ENCODE peak calls at places on chromosome 14, in four cellular contexts. W is breast epithelium, E is left lung, G is GM10248. J is an unnamed sample.
A peak's percentile ranks its signal among the peaks of the same experiment; 100 is the strongest.

GRCh38 chr14:61455351-61455750 is 134.0 kb downstream of the PRKCH start:
- DNase-seq in W (no peak), E (no peak), G (no peak), J (no peak)

GRCh38 chr14:33938131-33938949 is 12.5 kb downstream of the EGLN3 start:
- DNase-seq in W (peak; percentile 73), E (peak; percentile 74), G (no peak), J (no peak)

GRCh38 chr14:25411933-25412757 is 362.2 kb upstream of the STXBP6 start:
- DNase-seq in W (no peak), E (no peak), G (no peak), J (no peak)

GRCh38 chr14:29242755-29243340 is 476.3 kb downstream of the FOXG1 start:
- DNase-seq in W (no peak), E (no peak), G (no peak), J (no peak)

GRCh38 chr14:59768855-59769254 is 101.7 kb downstream of the RTN1 start:
- DNase-seq in W (no peak), E (no peak), G (no peak), J (no peak)

GRCh38 chr14:38618514-38618913 is 362.6 kb upstream of the CLEC14A start:
- DNase-seq in W (no peak), E (no peak), G (no peak), J (no peak)

GRCh38 chr14:24808412-24808811 is 174.4 kb upstream of the GZMB start:
- DNase-seq in W (no peak), E (no peak), G (no peak), J (no peak)

GRCh38 chr14:75979641-75980422 is 2.0 kb downstream of the TGFB3 start:
- DNase-seq in W (no peak), E (peak; percentile 68), G (no peak), J (no peak)

GRCh38 chr14:95288672-95289322 is 30.9 kb downstream of the CLMN start:
- DNase-seq in W (no peak), E (no peak), G (no peak), J (no peak)

GRCh38 chr14:23121401-23121800 is 2.3 kb upstream of the CEBPE start:
- DNase-seq in W (no peak), E (no peak), G (peak; percentile 55), J (no peak)

GRCh38 chr14:103721334-103722120 is 5.9 kb downstream of the ZFYVE21 start:
- DNase-seq in W (no peak), E (no peak), G (no peak), J (no peak)

GRCh38 chr14:96574633-96575191 is 72.5 kb downstream of the PAPOLA start:
- DNase-seq in W (no peak), E (no peak), G (no peak), J (no peak)

GRCh38 chr14:101048766-101049165 is 145.2 kb upstream of the RTL1 start:
- DNase-seq in W (no peak), E (peak; percentile 33), G (no peak), J (no peak)

GRCh38 chr14:69043598-69044267 is 64.6 kb upstream of the ACTN1 start:
- DNase-seq in W (no peak), E (no peak), G (no peak), J (peak; percentile 80)

GRCh38 chr14:97946291-97946690 is 1149.1 kb downstream of the VRK1 start:
- DNase-seq in W (no peak), E (no peak), G (no peak), J (no peak)

GRCh38 chr14:23061995-23062394 is 4.7 kb upstream of the CDH24 start:
- DNase-seq in W (no peak), E (no peak), G (no peak), J (no peak)

GRCh38 chr14:100102156-100102785 is 37.0 kb downstream of the EVL start:
- DNase-seq in W (no peak), E (no peak), G (no peak), J (no peak)

J was measured in CD14-positive monocyte.